ENCODE peak calls at places on chromosomes 7 and 10, in four cellular contexts. C is small intestine, V is OCI-LY7, M is tibial artery. X is an unnamed sample.
A peak's percentile ranks its signal among the peaks of the same experiment; 100 is the strongest.

GRCh38 chr7:11665381-11665780 is 166.6 kb downstream of the THSD7A start:
- DNase-seq in C (no peak), V (no peak), M (no peak), X (no peak)

GRCh38 chr10:84353052-84353803 is 24.8 kb downstream of the CCSER2 start:
- DNase-seq in C (no peak), V (no peak), M (no peak), X (no peak)

GRCh38 chr7:636396-636795 is 90.1 kb upstream of the DNAAF5 start:
- DNase-seq in C (no peak), V (no peak), M (peak; percentile 78), X (no peak)

GRCh38 chr7:83366629-83367028 is 203.9 kb upstream of the PCLO start:
- DNase-seq in C (no peak), V (no peak), M (no peak), X (no peak)

GRCh38 chr10:34001087-34001580 is 666.7 kb upstream of the NRP1 start:
- DNase-seq in C (no peak), V (no peak), M (no peak), X (no peak)

GRCh38 chr10:104334965-104335650 is 3.2 kb downstream of the ITPRIP start:
- DNase-seq in C (no peak), V (no peak), M (no peak), X (peak; percentile 57)

GRCh38 chr7:74499835-74500388 is 46.2 kb downstream of the GTF2IRD1 start:
- DNase-seq in C (no peak), V (no peak), M (no peak), X (no peak)

GRCh38 chr7:21364838-21365267 is 63.0 kb upstream of the SP4 start:
- DNase-seq in C (no peak), V (no peak), M (no peak), X (no peak)

GRCh38 chr7:100626530-100627237 is 14.3 kb downstream of the MOSPD3 start:
- DNase-seq in C (peak; percentile 84), V (peak; percentile 85), M (peak; percentile 89), X (peak; percentile 83)

GRCh38 chr7:46775776-46776175 is 806.1 kb downstream of the TNS3 start:
- DNase-seq in C (peak; percentile 2), V (no peak), M (no peak), X (no peak)

GRCh38 chr10:94307046-94307615 is 55.6 kb downstream of the NOC3L start:
- DNase-seq in C (no peak), V (no peak), M (no peak), X (no peak)

GRCh38 chr7:151692721-151693120 is 173.0 kb upstream of the RHEB start:
- DNase-seq in C (no peak), V (no peak), M (no peak), X (no peak)

GRCh38 chr10:96090463-96090800 is 39.7 kb upstream of the ZNF518A start:
- DNase-seq in C (no peak), V (no peak), M (no peak), X (no peak)

GRCh38 chr7:41696323-41696916 is 6.5 kb downstream of the INHBA start:
- DNase-seq in C (peak; percentile 71), V (peak; percentile 46), M (peak; percentile 91), X (peak; percentile 85)

GRCh38 chr7:116526897-116527296 is 2.1 kb downstream of the CAV1 start:
- DNase-seq in C (no peak), V (no peak), M (no peak), X (no peak)

GRCh38 chr10:43905502-43906236 is 257.0 kb upstream of the ZNF32 start:
- DNase-seq in C (no peak), V (no peak), M (no peak), X (peak; percentile 73)

GRCh38 chr7:84100866-84101265 is 93.7 kb downstream of the SEMA3A start:
- DNase-seq in C (no peak), V (no peak), M (no peak), X (no peak)

GRCh38 chr7:41979834-41980307 is 257.1 kb downstream of the GLI3 start:
- DNase-seq in C (no peak), V (peak; percentile 33), M (no peak), X (no peak)

GRCh38 chr10:100825946-100826660 is 80.7 kb downstream of the PAX2 start:
- DNase-seq in C (no peak), V (peak; percentile 33), M (no peak), X (no peak)

GRCh38 chr7:113404245-113404644 is 285.9 kb upstream of the SMIM30 start:
- DNase-seq in C (peak; percentile 31), V (peak; percentile 7), M (no peak), X (no peak)

GRCh38 chr10:72025832-72026231 is 61.6 kb downstream of the CHST3 start:
- DNase-seq in C (no peak), V (no peak), M (no peak), X (no peak)

GRCh38 chr10:60979667-60980104 is 35.7 kb upstream of the RHOBTB1 start:
- DNase-seq in C (no peak), V (no peak), M (no peak), X (no peak)

GRCh38 chr7:30963842-30964241 is at the start of gene GHRHR:
- DNase-seq in C (no peak), V (no peak), M (no peak), X (no peak)

GRCh38 chr10:57716884-57717283 is 550.8 kb downstream of the IPMK start:
- DNase-seq in C (peak; percentile 24), V (no peak), M (no peak), X (no peak)

GRCh38 chr7:70336536-70336935 is 738.3 kb downstream of the AUTS2 start:
- DNase-seq in C (no peak), V (no peak), M (no peak), X (no peak)

GRCh38 chr7:129553861-129554530 is 51.7 kb downstream of the SMKR1 start:
- DNase-seq in C (no peak), V (peak; percentile 20), M (no peak), X (no peak)

GRCh38 chr10:28840954-28841353 is 163.6 kb downstream of the BAMBI start:
- DNase-seq in C (no peak), V (no peak), M (no peak), X (no peak)

GRCh38 chr7:78620931-78621330 is 822.4 kb downstream of the PHTF2 start:
- DNase-seq in C (no peak), V (peak; percentile 8), M (no peak), X (no peak)

GRCh38 chr10:51006686-51007085 is 67.6 kb upstream of the PRKG1 start:
- DNase-seq in C (no peak), V (no peak), M (no peak), X (no peak)

GRCh38 chr7:44897299-44897698 is 12.0 kb upstream of the PURB start:
- DNase-seq in C (no peak), V (no peak), M (no peak), X (no peak)
- H3K4me1 ChIP-seq in C (no peaks in the 10 kb centered on the region), V (peaks cover 3% of the 10 kb centered on the region), M (no peaks in the 10 kb centered on the region), X (no peaks in the 10 kb centered on the region)

GRCh38 chr10:74929197-74929596 is 102.8 kb downstream of the KAT6B start:
- DNase-seq in C (peak; percentile 29), V (no peak), M (no peak), X (no peak)

GRCh38 chr10:74927701-74928100 is 101.3 kb downstream of the KAT6B start:
- DNase-seq in C (no peak), V (no peak), M (no peak), X (no peak)

GRCh38 chr10:74930962-74931361 is 104.6 kb downstream of the KAT6B start:
- DNase-seq in C (no peak), V (no peak), M (no peak), X (no peak)

GRCh38 chr10:74926791-74927585 is 100.6 kb downstream of the KAT6B start:
- DNase-seq in C (no peak), V (no peak), M (no peak), X (no peak)

GRCh38 chr10:74928742-74929191 is 102.4 kb downstream of the KAT6B start:
- DNase-seq in C (no peak), V (no peak), M (no peak), X (no peak)
- H3K4me1 ChIP-seq in C (peaks cover 10% of the 10 kb centered on the region), V (no peaks in the 10 kb centered on the region), M (peaks cover 70% of the 10 kb centered on the region), X (peaks cover 62% of the 10 kb centered on the region)

DNA sequence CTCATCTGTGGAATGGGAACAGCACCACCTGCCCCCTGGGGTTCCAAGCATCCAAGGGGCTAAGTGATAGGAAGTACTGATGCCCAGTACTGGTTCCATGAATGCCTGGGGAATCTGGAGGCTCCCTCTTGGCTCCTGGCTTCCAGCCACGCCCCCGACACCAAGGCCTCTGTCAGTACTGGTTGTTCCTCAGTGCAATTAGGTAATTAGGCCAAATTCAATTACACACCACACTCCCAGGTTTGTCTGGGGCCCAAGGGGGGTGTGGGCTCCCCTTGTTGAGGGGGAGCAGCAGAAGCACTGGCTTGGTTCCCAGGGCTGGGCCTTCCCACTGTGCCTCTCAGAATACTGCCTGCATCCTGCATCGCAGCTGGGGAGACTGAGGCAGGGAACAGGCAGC is 114.4 kb upstream of the PPIF start:
- DNase-seq in C (no peak), V (no peak), M (no peak), X (no peak)
- H3K4me1 ChIP-seq in C (no peaks in the 10 kb centered on the region), V (peaks cover 27% of the 10 kb centered on the region), M (peaks cover 3% of the 10 kb centered on the region), X (no peaks in the 10 kb centered on the region)

DNA sequence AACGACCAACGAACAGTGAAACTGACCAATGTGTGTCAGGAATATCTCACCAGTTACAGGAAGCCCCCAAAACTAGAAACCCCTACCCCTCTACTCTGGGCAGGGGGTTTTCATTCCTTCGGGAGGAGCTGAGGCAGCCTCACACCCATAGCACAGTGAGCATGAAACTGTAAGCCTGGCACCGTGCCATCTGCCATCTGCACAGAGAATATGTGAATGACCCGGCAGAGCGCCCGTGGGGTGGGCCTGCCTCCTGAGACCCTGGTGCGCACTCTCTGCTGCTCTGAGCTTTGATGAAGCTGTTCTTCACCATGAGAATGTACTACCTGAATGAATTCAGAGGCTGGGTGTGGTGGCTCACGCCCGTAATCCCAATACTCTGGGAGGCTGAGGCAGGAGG is 27.1 kb downstream of the DAGLB start:
- DNase-seq in C (no peak), V (no peak), M (no peak), X (no peak)
- H3K4me1 ChIP-seq in C (no peaks in the 10 kb centered on the region), V (no peaks in the 10 kb centered on the region), M (no peaks in the 10 kb centered on the region), X (no peaks in the 10 kb centered on the region)

X was measured in right atrium auricular region.